ENCODE peak calls at places on chromosomes 2 and 18, in four cellular contexts. C is astrocyte, R is neuronal stem cell, O is Karpas-422. Z is an unnamed sample.

GRCh38 chr18:74204543-74205152 is 56.3 kb downstream of the TIMM21 start:
- DNase-seq in R (no peak), O (no peak), C (no peak), Z (no peak)

GRCh38 chr2:97936199-97936598 is 59.5 kb downstream of the TMEM131 start:
- DNase-seq in R (peak; percentile 33), O (peak; percentile 47), C (no peak), Z (peak; percentile 91)

GRCh38 chr2:6896930-6897759 is 19.6 kb downstream of the RSAD2 start:
- DNase-seq in R (no peak), O (peak; percentile 69), C (peak; percentile 22), Z (no peak)

GRCh38 chr2:26633351-26633945 is 7.7 kb downstream of the CIB4 start:
- DNase-seq in O (no peak), R (no peak), C (no peak), Z (no peak)

GRCh38 chr18:61551586-61551985 is 218.4 kb downstream of the CDH20 start:
- DNase-seq in O (peak; percentile 79), C (peak; percentile 69), R (peak; percentile 65), Z (peak; percentile 76)

GRCh38 chr2:132582360-132582759 is 87.6 kb downstream of the LYPD1 start:
- DNase-seq in R (no peak), O (no peak), C (peak; percentile 59), Z (peak; percentile 51)

GRCh38 chr2:204869142-204869823 is 324.0 kb downstream of the PARD3B start:
- DNase-seq in O (no peak), R (no peak), C (peak; percentile 56), Z (no peak)

GRCh38 chr2:128685841-128686497 is 367.3 kb upstream of the HS6ST1 start:
- DNase-seq in O (no peak), C (no peak), R (no peak), Z (peak; percentile 17)

GRCh38 chr2:241937297-241937696 is 67.8 kb downstream of the RTP5 start:
- DNase-seq in C (no peak), O (no peak), R (no peak), Z (no peak)

GRCh38 chr2:36569267-36569860 is 28.6 kb downstream of the FEZ2 start:
- DNase-seq in C (no peak), O (no peak), R (no peak), Z (no peak)

GRCh38 chr2:227862741-227863588 is 8.5 kb upstream of the DAW1 start:
- DNase-seq in R (no peak), O (no peak), C (peak; percentile 85), Z (peak; percentile 84)

GRCh38 chr2:170524828-170525565 is 190.1 kb upstream of the SP5 start:
- DNase-seq in C (peak; percentile 43), R (no peak), O (no peak), Z (no peak)

GRCh38 chr18:80023173-80023572 is 11.1 kb upstream of the RBFA start:
- DNase-seq in R (no peak), O (peak; percentile 79), C (no peak), Z (peak; percentile 78)

GRCh38 chr18:7177131-7177744 is 53.7 kb upstream of the LRRC30 start:
- DNase-seq in R (peak; percentile 50), C (peak; percentile 49), O (peak; percentile 82), Z (peak; percentile 83)

GRCh38 chr2:224837558-224837957 is 121.4 kb upstream of the CCDC195 start:
- DNase-seq in R (no peak), O (no peak), C (peak; percentile 94), Z (no peak)

GRCh38 chr2:46814562-46814961 is 101.0 kb downstream of the MCFD2 start:
- DNase-seq in C (no peak), R (no peak), O (no peak), Z (peak; percentile 10)

GRCh38 chr2:46812381-46813024 is 103.1 kb downstream of the MCFD2 start:
- DNase-seq in C (peak; percentile 99), O (no peak), R (no peak), Z (peak; percentile 41)

GRCh38 chr2:46814160-46814559 is 101.4 kb downstream of the MCFD2 start:
- DNase-seq in R (no peak), C (peak; percentile 97), O (no peak), Z (peak; percentile 20)

GRCh38 chr2:46813046-46813445 is 102.6 kb downstream of the MCFD2 start:
- DNase-seq in C (no peak), R (no peak), O (no peak), Z (peak; percentile 23)

GRCh38 chr2:46813680-46814079 is 101.9 kb downstream of the MCFD2 start:
- DNase-seq in R (no peak), C (no peak), O (no peak), Z (peak; percentile 21)
- H3K4me1 ChIP-seq in R (no peaks in the 10 kb centered on the region), C (peaks cover 26% of the 10 kb centered on the region), O (no peaks in the 10 kb centered on the region), Z (no peaks in the 10 kb centered on the region)

DNA sequence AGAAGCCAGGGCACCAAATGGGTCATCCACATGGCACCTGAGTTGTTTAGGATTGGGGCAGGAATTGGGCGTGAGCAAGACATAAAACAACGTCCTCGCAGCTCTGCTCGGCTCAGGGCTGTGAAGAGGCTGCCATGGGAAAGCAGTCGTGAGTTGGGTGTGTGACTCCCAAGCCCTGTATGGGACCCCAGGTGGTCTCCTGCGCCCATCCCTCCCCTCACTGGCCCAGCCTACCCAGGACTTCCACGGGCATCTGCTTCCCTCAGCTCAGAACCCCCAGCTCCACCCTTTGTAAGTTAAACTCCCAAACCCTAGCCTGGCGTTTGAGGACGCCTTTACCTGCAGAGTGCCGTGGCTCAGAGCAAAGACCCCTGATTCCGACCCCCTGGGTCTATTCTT is 23.2 kb upstream of the HPCAL1 start:
- DNase-seq in R (no peak), O (no peak), C (no peak), Z (no peak)
- H3K4me3 ChIP-seq in R (no peak overlapping the region), O (no peak overlapping the region), C (no peak overlapping the region), Z (no peak overlapping the region)

GRCh38 chr2:75608684-75609333 is 37.8 kb upstream of the MRPL19 start:
- DNase-seq in C (no peak), O (peak; percentile 82), R (peak; percentile 67), Z (peak; percentile 93)
- H3K9ac ChIP-seq in C (peak overlapping the region; percentile 85), O (no peak overlapping the region), R (no peak overlapping the region), Z (no peak overlapping the region)

GRCh38 chr2:111122631-111123421 is 2.1 kb downstream of the BCL2L11 start:
- DNase-seq in C (peak; percentile 78), O (peak; percentile 72), R (peak; percentile 75), Z (peak; percentile 91)

GRCh38 chr2:111121028-111121872 is 536 bp downstream of the BCL2L11 start:
- DNase-seq in O (peak; percentile 83), R (peak; percentile 56), C (no peak), Z (peak; percentile 83)

GRCh38 chr2:111121873-111122630 is 1.3 kb downstream of the BCL2L11 start:
- DNase-seq in R (peak; percentile 91), O (peak; percentile 95), C (peak; percentile 70), Z (peak; percentile 96)

GRCh38 chr2:111123751-111124150 is 3.0 kb downstream of the BCL2L11 start:
- DNase-seq in O (no peak), R (no peak), C (no peak), Z (no peak)

GRCh38 chr2:111126581-111126980 is 5.9 kb downstream of the BCL2L11 start:
- DNase-seq in R (no peak), C (no peak), O (no peak), Z (no peak)
- H3K4me1 ChIP-seq in R (peaks cover 7% of the 10 kb centered on the region), C (peaks cover 13% of the 10 kb centered on the region), O (peaks cover 84% of the 10 kb centered on the region), Z (no peaks in the 10 kb centered on the region)

DNA sequence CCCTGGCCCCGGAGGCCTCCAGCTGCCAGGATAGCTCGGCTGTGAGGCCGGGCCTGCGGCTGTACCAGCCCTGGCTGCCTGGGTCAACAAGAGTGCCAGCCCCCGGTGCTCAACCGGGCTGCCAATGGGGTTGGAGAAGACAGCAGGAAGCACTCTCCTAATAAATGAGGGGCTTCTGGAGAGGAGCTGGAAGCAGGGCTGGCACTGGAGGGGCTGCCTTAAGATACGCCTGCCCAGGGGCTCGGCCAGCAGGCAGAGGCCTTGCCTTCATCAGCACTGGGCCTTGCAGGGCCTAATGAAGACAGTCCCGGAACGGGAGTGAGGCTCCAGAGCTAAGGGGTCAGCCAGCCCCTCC is 73.6 kb downstream of the TEX51 start:
- DNase-seq in O (no peak), R (no peak), C (no peak), Z (no peak)
- H3K4me3 ChIP-seq in O (no peak overlapping the region), R (no peak overlapping the region), C (no peak overlapping the region), Z (no peak overlapping the region)

DNA sequence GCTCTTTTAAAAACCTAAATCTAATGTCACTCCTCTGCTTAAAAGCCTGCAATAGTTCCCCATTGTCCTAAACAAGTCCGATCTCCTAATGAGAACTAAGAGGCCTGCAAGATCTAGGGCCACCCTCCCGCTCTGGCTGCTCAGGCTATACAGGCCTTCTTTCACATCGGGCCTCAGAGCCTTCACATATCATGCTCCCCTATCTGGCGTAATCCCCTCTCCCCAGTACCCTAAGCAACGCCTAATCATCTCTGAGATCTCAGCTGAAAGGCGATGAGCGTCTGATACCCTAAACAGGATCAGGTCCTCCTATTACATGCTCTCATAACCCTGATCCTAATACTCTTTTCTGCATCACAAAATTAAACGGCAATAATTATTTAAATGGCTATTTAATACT is 1.8 kb downstream of the MAP4K3 start:
- DNase-seq in C (no peak), O (no peak), R (peak; percentile 14), Z (no peak)
- H3K9ac ChIP-seq in C (peak overlapping the region; percentile 89), O (no peak overlapping the region), R (no peak overlapping the region), Z (peak overlapping the region; percentile 66)

DNA sequence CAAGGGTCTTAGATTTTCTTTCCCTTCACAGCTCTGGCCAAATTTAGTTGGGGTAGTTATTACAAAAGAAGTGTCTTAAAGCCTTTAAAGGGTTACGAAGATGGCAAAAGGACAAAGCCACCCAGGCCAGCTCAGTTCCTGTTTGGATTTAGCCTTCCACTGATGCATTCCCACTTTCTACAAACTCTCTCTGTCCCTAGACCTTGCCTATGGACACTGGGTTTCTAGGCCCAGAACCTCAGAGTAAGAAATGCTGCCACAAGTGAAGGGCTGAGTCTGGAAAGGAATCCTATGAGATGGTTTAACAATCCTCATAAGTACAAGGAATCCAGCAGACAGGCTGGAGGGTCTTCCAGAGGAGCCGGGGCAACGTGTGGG is 13.4 kb downstream of the NFE2L2 start:
- DNase-seq in O (no peak), R (no peak), C (no peak), Z (no peak)
- H3K4me1 ChIP-seq in O (peaks cover 97% of the 10 kb centered on the region), R (no peaks in the 10 kb centered on the region), C (peaks cover 24% of the 10 kb centered on the region), Z (peaks cover 14% of the 10 kb centered on the region)

DNA sequence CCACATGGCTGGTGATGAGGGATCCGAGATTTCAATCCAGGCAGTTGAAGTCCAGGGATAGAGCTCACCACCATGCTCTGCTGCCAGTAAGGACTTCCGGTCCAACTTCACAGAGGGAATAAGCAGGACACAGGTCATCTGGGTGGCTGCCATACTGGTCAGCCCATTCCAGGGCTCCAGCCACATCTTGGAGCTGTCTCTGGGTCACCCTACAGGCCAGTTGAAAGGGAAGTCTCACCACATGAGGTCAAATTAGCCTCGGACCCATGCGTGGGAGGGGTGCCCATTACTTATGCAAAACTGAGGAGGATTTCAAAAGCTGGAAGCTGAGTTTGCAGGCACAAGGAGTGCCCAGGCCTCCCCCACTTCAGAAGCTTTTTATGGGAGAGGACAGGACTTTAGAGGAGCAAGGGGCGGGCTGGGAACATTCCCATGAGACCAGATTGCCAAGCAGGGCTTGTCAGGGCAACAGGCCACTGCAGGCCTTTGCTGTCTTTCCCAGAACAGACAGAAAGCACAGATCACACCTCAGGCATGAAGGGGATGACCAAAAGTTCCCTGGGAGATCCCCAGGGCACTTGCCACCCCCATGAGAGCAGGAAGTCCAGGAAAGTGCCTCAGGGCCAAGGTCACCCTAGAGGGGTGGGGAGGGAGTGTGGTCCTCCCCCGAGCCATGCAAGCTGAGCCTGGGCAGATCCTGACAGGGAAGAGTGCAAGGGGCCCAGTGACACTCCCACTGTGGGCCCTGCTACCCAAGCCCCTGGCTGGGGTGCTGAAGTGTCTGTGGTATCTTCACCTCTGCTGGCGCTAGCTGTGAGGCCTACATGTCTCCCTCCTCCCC is 267.8 kb downstream of the BCL11A start:
- DNase-seq in R (no peak), C (no peak), O (no peak), Z (no peak)
- H3K4me3 ChIP-seq in R (no peak overlapping the region), C (no peak overlapping the region), O (no peak overlapping the region), Z (no peak overlapping the region)